ENCODE peak calls at places on chromosomes 6 and 20, in seven cellular contexts. D is glutamatergic neuron, F is A673, B is H9, R is psoas muscle, L is AG09319, V is GM23338. Z is an unnamed sample.

GRCh38 chr6:34082816-34083215 is 63.1 kb downstream of the GRM4 start:
- DNase-seq in B (no peak), F (no peak), V (peak; percentile 40), D (no peak), R (no peak), L (no peak), Z (no peak)

GRCh38 chr20:32360333-32360634 is 2.2 kb downstream of the ASXL1 start:
- DNase-seq in V (no peak), D (no peak), L (no peak), F (no peak), R (no peak), B (no peak), Z (no peak)

GRCh38 chr20:52312131-52312729 is 120.7 kb upstream of the ZFP64 start:
- DNase-seq in B (peak; percentile 42), R (no peak), D (peak; percentile 31), L (peak; percentile 5), V (peak; percentile 80), F (peak; percentile 88), Z (peak; percentile 68)

GRCh38 chr6:160160450-160160849 is 38.8 kb downstream of the SLC22A1 start:
- DNase-seq in L (no peak), B (no peak), D (no peak), R (no peak), F (peak; percentile 17), V (no peak), Z (no peak)

GRCh38 chr20:50406610-50407136 is 103.5 kb upstream of the PTPN1 start:
- DNase-seq in B (no peak), V (no peak), F (no peak), L (no peak), D (no peak), R (no peak), Z (no peak)

GRCh38 chr6:81003156-81003555 is 749.3 kb downstream of the TENT5A start:
- DNase-seq in B (no peak), L (no peak), F (no peak), V (no peak), D (no peak), R (no peak), Z (no peak)

GRCh38 chr6:2021713-2022125 is 223.7 kb downstream of the GMDS start:
- DNase-seq in D (no peak), R (peak; percentile 71), V (no peak), B (no peak), L (peak; percentile 87), F (peak; percentile 92), Z (no peak)

GRCh38 chr6:29631209-29631810 is 1.7 kb downstream of the GABBR1 start:
- DNase-seq in B (peak; percentile 57), V (peak; percentile 68), F (no peak), D (peak; percentile 39), L (no peak), R (no peak), Z (no peak)

GRCh38 chr6:44663860-44664584 is 276.5 kb downstream of the CDC5L start:
- DNase-seq in D (no peak), F (no peak), V (no peak), R (no peak), B (peak; percentile 18), L (no peak), Z (no peak)

GRCh38 chr6:20931093-20931492 is 396.8 kb downstream of the CDKAL1 start:
- DNase-seq in D (no peak), L (no peak), R (no peak), V (no peak), B (no peak), F (peak; percentile 16), Z (no peak)

GRCh38 chr20:63116412-63117106 is 99.4 kb downstream of the YTHDF1 start:
- DNase-seq in D (peak; percentile 10), R (no peak), V (peak; percentile 80), B (peak; percentile 67), L (no peak), F (peak; percentile 24), Z (peak; percentile 15)

GRCh38 chr6:16602035-16602434 is 159.2 kb downstream of the ATXN1 start:
- DNase-seq in R (no peak), D (no peak), L (no peak), V (no peak), F (no peak), B (no peak), Z (peak; percentile 75)

GRCh38 chr6:50442531-50443040 is 270.7 kb upstream of the TFAP2D start:
- DNase-seq in D (no peak), B (no peak), V (no peak), L (no peak), R (no peak), F (no peak), Z (no peak)

GRCh38 chr6:11363881-11364576 is 131.6 kb upstream of the NEDD9 start:
- DNase-seq in B (no peak), R (no peak), L (no peak), V (no peak), D (no peak), F (no peak), Z (peak; percentile 86)

GRCh38 chr6:32785781-32786533 is 22.6 kb upstream of the HLA-DQB2 start:
- DNase-seq in L (no peak), D (no peak), B (peak; percentile 52), F (peak; percentile 77), R (no peak), V (peak; percentile 83), Z (peak; percentile 40)

GRCh38 chr6:34515473-34516387 is 40.4 kb downstream of the SPDEF start:
- DNase-seq in D (no peak), B (no peak), V (no peak), F (no peak), R (no peak), L (no peak), Z (no peak)

GRCh38 chr20:14446446-14446845 is 109.0 kb upstream of the FLRT3 start:
- DNase-seq in L (no peak), R (no peak), B (no peak), V (no peak), F (no peak), D (no peak), Z (no peak)

GRCh38 chr20:52001999-52002666 is 189.4 kb downstream of the ZFP64 start:
- DNase-seq in R (no peak), B (no peak), F (peak; percentile 56), V (peak; percentile 51), D (no peak), L (no peak), Z (no peak)

GRCh38 chr6:38445321-38445720 is 194.4 kb downstream of the BTBD9 start:
- DNase-seq in L (no peak), R (no peak), V (no peak), D (no peak), F (no peak), B (no peak), Z (no peak)

GRCh38 chr6:135686784-135687301 is 164.7 kb upstream of the PDE7B start:
- DNase-seq in B (no peak), D (no peak), V (no peak), R (no peak), F (peak; percentile 95), L (no peak), Z (no peak)

GRCh38 chr6:82006027-82006738 is 241.4 kb downstream of the IBTK start:
- DNase-seq in V (peak; percentile 63), L (no peak), D (no peak), F (peak; percentile 72), B (peak; percentile 46), R (no peak), Z (peak; percentile 4)

GRCh38 chr6:67345946-67346345 is 1289.1 kb upstream of the ADGRB3 start:
- DNase-seq in F (no peak), V (no peak), D (no peak), L (no peak), B (no peak), R (no peak), Z (no peak)

GRCh38 chr20:16864069-16864468 is 115.9 kb downstream of the OTOR start:
- DNase-seq in B (no peak), V (no peak), L (no peak), F (peak; percentile 76), R (no peak), D (no peak), Z (no peak)

GRCh38 chr20:63309261-63310071 is 16.5 kb downstream of the COL20A1 start:
- DNase-seq in R (peak; percentile 48), F (peak; percentile 36), B (peak; percentile 73), D (peak; percentile 84), L (no peak), V (peak; percentile 76), Z (peak; percentile 44)

GRCh38 chr6:89413006-89413400 is 930 bp upstream of the RRAGD start:
- DNase-seq in L (no peak), B (no peak), V (no peak), F (no peak), R (no peak), D (no peak), Z (no peak)

DNA sequence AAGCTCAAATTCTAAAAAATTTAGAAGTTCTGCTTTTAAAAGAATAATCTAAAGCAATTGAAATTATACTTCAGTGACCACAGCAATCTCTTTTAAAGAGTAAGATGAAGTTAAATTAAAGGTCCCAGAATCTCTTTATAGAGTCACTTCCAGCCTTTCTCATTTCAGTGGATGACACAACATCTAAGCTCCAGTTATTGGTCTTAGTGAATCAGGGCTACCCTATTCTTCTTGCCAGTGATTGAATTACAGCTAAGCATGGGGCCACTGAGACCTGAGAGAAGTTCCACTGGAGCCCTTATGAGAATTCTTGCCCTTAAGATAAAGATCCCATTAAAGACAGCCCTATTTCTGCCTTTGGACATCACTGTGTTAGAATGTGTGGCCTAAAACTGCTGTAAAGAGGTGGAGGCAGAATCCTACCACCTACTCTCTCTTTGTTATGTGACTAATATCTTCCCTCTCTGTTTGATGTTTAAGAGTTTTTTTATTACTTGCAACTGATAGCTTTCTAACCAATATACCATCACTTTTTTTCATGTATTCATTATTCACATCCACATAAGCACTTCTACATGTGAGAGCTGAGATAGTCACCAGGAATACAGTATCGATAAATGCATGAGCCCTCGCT is 128.6 kb downstream of the UNC5CL start:
- DNase-seq in L (no peak), F (no peak), D (no peak), B (no peak), V (no peak), R (no peak), Z (no peak)
- TF ChIP-seq CTCF in L (no peak), F (no peak), D (no peak), B (no peak), V (no peak), R (no peak), Z (no peak)

GRCh38 chr6:137371634-137372016 is 122.6 kb downstream of the OLIG3 start:
- DNase-seq in D (no peak), L (no peak), F (no peak), V (no peak), B (no peak), R (no peak), Z (no peak)
- TF ChIP-seq CTCF in D (no peak), L (no peak), F (no peak), V (no peak), B (no peak), R (no peak), Z (no peak)

GRCh38 chr6:129733290-129733689 is 23.3 kb upstream of the ARHGAP18 start:
- DNase-seq in L (no peak), B (no peak), R (no peak), V (no peak), D (no peak), F (no peak), Z (peak; percentile 21)
- TF ChIP-seq CTCF in L (no peak), B (no peak), R (no peak), V (no peak), D (no peak), F (no peak), Z (no peak)

DNA sequence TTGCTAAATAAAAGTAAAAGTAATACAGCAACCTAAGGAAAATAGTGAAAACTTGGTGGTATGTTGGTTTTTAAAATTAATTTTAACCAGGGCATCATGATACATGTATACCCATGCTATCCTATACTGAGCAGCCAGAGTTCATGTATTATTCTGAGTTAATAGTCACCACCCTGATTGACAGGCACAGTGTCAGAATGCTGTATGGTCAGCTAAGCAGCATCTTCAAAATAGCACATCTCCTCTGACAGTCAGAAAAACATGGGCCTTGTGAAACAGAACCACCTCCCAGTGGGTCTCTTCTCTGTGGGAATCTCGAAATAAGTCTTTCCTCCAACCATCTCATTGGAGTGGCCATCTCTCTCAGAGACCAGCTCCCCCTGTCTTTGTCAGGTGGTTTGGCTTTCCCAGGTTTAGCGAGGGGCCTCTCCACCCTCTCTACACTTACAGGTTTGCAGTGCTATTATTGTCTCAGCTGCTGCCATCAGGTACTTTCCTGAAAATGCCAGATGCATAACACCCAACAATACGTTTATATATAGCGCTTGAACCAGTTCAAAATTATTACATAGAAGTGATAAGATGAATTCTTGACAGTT is 47.1 kb upstream of the RNF8 start:
- DNase-seq in D (no peak), L (no peak), B (no peak), F (no peak), R (no peak), V (peak; percentile 42), Z (no peak)
- TF ChIP-seq CTCF in D (no peak), L (no peak), B (peak; percentile 39), F (no peak), R (no peak), V (no peak), Z (no peak)